ENCODE peak calls at places on chromosomes 4 and X, in seven cellular contexts. F is cardiac muscle cell; S is ascending aorta; V is CD8-positive, alpha-beta memory T cell; U is stomach; X is K562; G is tibial artery. T is an unnamed sample.

GRCh38 chr4:151403656-151404055 is 5.3 kb upstream of the FHIP1A start:
- DNase-seq in F (no peak), S (no peak), V (no peak), U (no peak), X (no peak), G (no peak), T (no peak)

GRCh38 chr4:174717788-174718187 is 111.3 kb downstream of the GLRA3 start:
- DNase-seq in F (no peak), S (no peak), V (no peak), U (no peak), X (no peak), G (no peak), T (no peak)

GRCh38 chr4:171648926-171649325 is 164.3 kb upstream of the GALNTL6 start:
- DNase-seq in F (no peak), S (no peak), V (no peak), U (no peak), X (no peak), G (no peak), T (no peak)

GRCh38 chr4:118883861-118884260 is 4.8 kb upstream of the SYNPO2 start:
- DNase-seq in F (no peak), S (no peak), V (no peak), U (no peak), X (no peak), G (no peak), T (no peak)

GRCh38 chr4:28436191-28437080 is 1575.8 kb downstream of the STIM2 start:
- DNase-seq in F (no peak), S (no peak), V (no peak), U (no peak), X (no peak), G (no peak), T (no peak)

GRCh38 chr4:74934016-74934821 is 1.3 kb downstream of the PARM1 start:
- DNase-seq in F (peak; percentile 61), S (peak; percentile 67), V (no peak), U (peak; percentile 45), X (no peak), G (peak; percentile 33), T (no peak)

GRCh38 chr4:186472948-186473347 is 82.4 kb downstream of the MTNR1A start:
- DNase-seq in F (peak; percentile 34), S (no peak), V (no peak), U (no peak), X (no peak), G (no peak), T (no peak)

GRCh38 chr4:121650741-121651140 is 46.0 kb downstream of the ANXA5 start:
- DNase-seq in F (no peak), S (no peak), V (no peak), U (no peak), X (no peak), G (no peak), T (no peak)

GRCh38 chrX:63809158-63809557 is 24.1 kb upstream of the ARHGEF9 start:
- DNase-seq in F (no peak), S (no peak), V (no peak), U (no peak), X (no peak), G (no peak), T (no peak)

GRCh38 chr4:7183780-7184460 is 8.4 kb upstream of the SORCS2 start:
- DNase-seq in F (no peak), S (no peak), V (no peak), U (no peak), X (no peak), G (peak; percentile 10), T (peak; percentile 57)

GRCh38 chrX:10722804-10723364 is 102.5 kb upstream of the MID1 start:
- DNase-seq in F (peak; percentile 54), S (peak; percentile 79), V (no peak), U (peak; percentile 59), X (peak; percentile 51), G (peak; percentile 63), T (peak; percentile 70)

GRCh38 chr4:45033676-45034410 is 307.5 kb upstream of the GNPDA2 start:
- DNase-seq in F (peak; percentile 86), S (no peak), V (no peak), U (no peak), X (no peak), G (no peak), T (no peak)

GRCh38 chrX:112759512-112759911 is 79.8 kb upstream of the LHFPL1 start:
- DNase-seq in F (no peak), S (no peak), V (no peak), U (no peak), X (no peak), G (no peak), T (no peak)

GRCh38 chr4:168200685-168201084 is 108.3 kb downstream of the ANXA10 start:
- DNase-seq in F (no peak), S (no peak), V (no peak), U (no peak), X (no peak), G (no peak), T (no peak)

GRCh38 chr4:83328486-83328885 is 6.2 kb downstream of the HPSE start:
- DNase-seq in F (no peak), S (no peak), V (no peak), U (no peak), X (peak; percentile 15), G (no peak), T (no peak)

GRCh38 chr4:170248576-170248975 is 158.8 kb upstream of the AADAT start:
- DNase-seq in F (no peak), S (no peak), V (no peak), U (no peak), X (no peak), G (no peak), T (no peak)

GRCh38 chr4:15238720-15239119 is 189.1 kb upstream of the C1QTNF7 start:
- DNase-seq in F (peak; percentile 60), S (no peak), V (no peak), U (no peak), X (peak; percentile 19), G (no peak), T (no peak)

GRCh38 chr4:56007154-56007553 is 58.4 kb downstream of the CEP135 start:
- DNase-seq in F (no peak), S (no peak), V (no peak), U (no peak), X (no peak), G (no peak), T (no peak)

GRCh38 chr4:106035204-106035603 is 139.9 kb downstream of the NPNT start:
- DNase-seq in F (no peak), S (no peak), V (no peak), U (no peak), X (no peak), G (no peak), T (no peak)

GRCh38 chr4:1171306-1172227 is 816 bp downstream of the SPON2 start:
- DNase-seq in F (peak; percentile 33), S (no peak), V (peak; percentile 50), U (no peak), X (no peak), G (peak; percentile 25), T (no peak)
- H3K4me1 ChIP-seq in F (no peaks in the 10 kb centered on the region), S (peaks cover 8% of the 10 kb centered on the region), V (peaks cover 25% of the 10 kb centered on the region), U (peaks cover 50% of the 10 kb centered on the region), X (peaks cover 3% of the 10 kb centered on the region), G (peaks cover 46% of the 10 kb centered on the region), T (peaks cover 60% of the 10 kb centered on the region)

GRCh38 chr4:41160010-41160789 is 54.1 kb downstream of the APBB2 start:
- DNase-seq in F (no peak), S (no peak), V (no peak), U (no peak), X (no peak), G (no peak), T (no peak)

GRCh38 chr4:41160856-41161255 is 53.5 kb downstream of the APBB2 start:
- DNase-seq in F (no peak), S (no peak), V (no peak), U (no peak), X (no peak), G (no peak), T (no peak)

GRCh38 chr4:41164405-41164804 is 49.9 kb downstream of the APBB2 start:
- DNase-seq in F (no peak), S (no peak), V (no peak), U (no peak), X (no peak), G (no peak), T (no peak)

GRCh38 chr4:41158756-41159155 is 55.6 kb downstream of the APBB2 start:
- DNase-seq in F (no peak), S (no peak), V (no peak), U (no peak), X (no peak), G (no peak), T (no peak)

DNA sequence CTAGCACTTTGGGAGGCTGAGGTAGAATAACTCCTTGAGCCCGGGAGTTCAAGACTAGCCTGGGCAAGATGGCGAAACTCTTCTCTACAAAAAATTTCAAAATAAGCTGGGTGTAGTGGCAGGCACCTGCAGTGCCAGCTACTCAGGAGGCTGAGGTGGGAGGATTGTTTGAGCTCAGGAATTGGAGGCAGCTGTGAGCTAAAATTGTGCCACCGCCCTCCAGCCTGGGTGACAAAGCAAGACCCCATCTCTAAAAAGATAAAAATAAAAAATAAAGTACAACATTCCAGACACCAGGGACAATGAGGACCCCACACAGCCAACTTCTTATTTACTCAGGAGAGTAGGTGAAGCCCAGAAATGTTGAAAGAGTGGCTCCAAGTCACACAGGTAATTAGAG is 53.0 kb downstream of the APBB2 start:
- DNase-seq in F (no peak), S (no peak), V (no peak), U (no peak), X (no peak), G (no peak), T (no peak)
- H3K4me1 ChIP-seq in F (no peaks in the 10 kb centered on the region), S (no peaks in the 10 kb centered on the region), V (no peaks in the 10 kb centered on the region), U (peaks cover 30% of the 10 kb centered on the region), X (no peaks in the 10 kb centered on the region), G (peaks cover 23% of the 10 kb centered on the region), T (peaks cover 19% of the 10 kb centered on the region)

GRCh38 chr4:1210241-1210841 is 38.0 kb upstream of the SPON2 start:
- DNase-seq in F (no peak), S (peak; percentile 62), V (no peak), U (no peak), X (no peak), G (peak; percentile 19), T (peak; percentile 61)

GRCh38 chr4:1211951-1212545 is 36.9 kb downstream of the CTBP1 start:
- DNase-seq in F (no peak), S (no peak), V (no peak), U (no peak), X (no peak), G (no peak), T (peak; percentile 68)

GRCh38 chr4:1209821-1210220 is 37.4 kb upstream of the SPON2 start:
- DNase-seq in F (peak; percentile 60), S (peak; percentile 85), V (no peak), U (peak; percentile 52), X (peak; percentile 44), G (peak; percentile 79), T (peak; percentile 85)

GRCh38 chr4:1211371-1211770 is 37.6 kb downstream of the CTBP1 start:
- DNase-seq in F (no peak), S (no peak), V (no peak), U (no peak), X (no peak), G (no peak), T (peak; percentile 40)

DNA sequence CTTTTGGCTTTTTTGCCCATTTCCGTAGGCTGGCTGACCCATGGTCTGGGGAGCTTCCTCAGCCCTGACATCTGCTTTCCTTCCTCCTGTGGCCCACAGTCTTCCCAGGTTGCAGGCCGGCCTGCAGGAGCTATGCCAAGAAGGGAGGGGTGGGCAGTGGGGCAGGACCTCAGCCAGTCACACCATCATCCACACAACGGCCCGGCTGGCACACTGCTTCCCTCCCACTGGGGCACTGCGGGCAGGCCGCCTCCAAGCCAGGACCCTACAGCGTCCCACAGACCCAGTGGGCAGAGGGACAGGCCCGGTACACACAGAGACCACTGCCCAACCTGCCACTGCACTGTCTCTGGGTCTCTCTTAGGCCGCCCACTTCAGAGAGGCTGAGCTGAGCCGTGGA is 38.0 kb downstream of the CTBP1 start:
- DNase-seq in F (no peak), S (no peak), V (no peak), U (no peak), X (no peak), G (peak; percentile 17), T (peak; percentile 65)
- H3K4me1 ChIP-seq in F (peaks cover 5% of the 10 kb centered on the region), S (peaks cover 25% of the 10 kb centered on the region), V (peaks cover 2% of the 10 kb centered on the region), U (peaks cover 72% of the 10 kb centered on the region), X (no peaks in the 10 kb centered on the region), G (peaks cover 47% of the 10 kb centered on the region), T (peaks cover 71% of the 10 kb centered on the region)

GRCh38 chrX:124440674-124441073 is 94.3 kb downstream of the SH2D1A start:
- DNase-seq in F (no peak), S (no peak), V (no peak), U (no peak), X (no peak), G (no peak), T (no peak)
- H3K4me1 ChIP-seq in F (no peaks in the 10 kb centered on the region), S (no peaks in the 10 kb centered on the region), V (no peaks in the 10 kb centered on the region), U (no peaks in the 10 kb centered on the region), X (peaks cover 9% of the 10 kb centered on the region), G (no peaks in the 10 kb centered on the region), T (no peaks in the 10 kb centered on the region)

T was measured in suprapubic skin.